ENCODE peak calls at places on chromosomes 4 and X, in six cellular contexts. One of them, this sample, is unnamed.
A peak's percentile ranks its signal among the peaks of the same experiment; 100 is the strongest.

GRCh38 chr4:184644553-184645307 is 4.5 kb downstream of the CASP3 start:
- DNase-seq in OCI-LY7: no peak
- DNase-seq in left ventricle myocardium inferior: no peak
- DNase-seq in GM12865: no peak
- DNase-seq in left lung: no peak
- DNase-seq in fibroblast of pulmonary artery: peak; percentile 17
- DNase-seq in this sample: no peak

GRCh38 chrX:10900585-10901289 is 210.4 kb upstream of the HCCS start:
- DNase-seq in OCI-LY7: no peak
- DNase-seq in left ventricle myocardium inferior: no peak
- DNase-seq in GM12865: no peak
- DNase-seq in left lung: no peak
- DNase-seq in fibroblast of pulmonary artery: peak; percentile 64
- DNase-seq in this sample: no peak

GRCh38 chr4:144709159-144709558 is 63.2 kb downstream of the HHIP start:
- DNase-seq in OCI-LY7: no peak
- DNase-seq in left ventricle myocardium inferior: no peak
- DNase-seq in GM12865: no peak
- DNase-seq in left lung: no peak
- DNase-seq in fibroblast of pulmonary artery: peak; percentile 69
- DNase-seq in this sample: no peak

GRCh38 chrX:2712890-2713860 is 22.1 kb downstream of the CD99 start:
- DNase-seq in OCI-LY7: peak; percentile 80
- DNase-seq in left ventricle myocardium inferior: no peak
- DNase-seq in GM12865: no peak
- DNase-seq in left lung: no peak
- DNase-seq in fibroblast of pulmonary artery: no peak
- DNase-seq in this sample: no peak

GRCh38 chrX:49956313-49956712 is 33.9 kb downstream of the CLCN5 start:
- DNase-seq in OCI-LY7: no peak
- DNase-seq in left ventricle myocardium inferior: no peak
- DNase-seq in GM12865: no peak
- DNase-seq in left lung: no peak
- DNase-seq in fibroblast of pulmonary artery: no peak
- DNase-seq in this sample: no peak

GRCh38 chr4:157172011-157172410 is 48.5 kb upstream of the GRIA2 start:
- DNase-seq in OCI-LY7: no peak
- DNase-seq in left ventricle myocardium inferior: no peak
- DNase-seq in GM12865: no peak
- DNase-seq in left lung: no peak
- DNase-seq in fibroblast of pulmonary artery: peak; percentile 26
- DNase-seq in this sample: no peak

GRCh38 chr4:103996637-103997036 is 276.9 kb upstream of the TACR3 start:
- DNase-seq in OCI-LY7: no peak
- DNase-seq in left ventricle myocardium inferior: no peak
- DNase-seq in GM12865: peak; percentile 32
- DNase-seq in left lung: peak; percentile 40
- DNase-seq in fibroblast of pulmonary artery: peak; percentile 72
- DNase-seq in this sample: no peak

GRCh38 chr4:26176621-26177121 is 144.1 kb upstream of the RBPJ start:
- DNase-seq in OCI-LY7: no peak
- DNase-seq in left ventricle myocardium inferior: no peak
- DNase-seq in GM12865: no peak
- DNase-seq in left lung: peak; percentile 32
- DNase-seq in fibroblast of pulmonary artery: peak; percentile 56
- DNase-seq in this sample: no peak

GRCh38 chrX:12701625-12702024 is 89.6 kb upstream of the PRPS2 start:
- DNase-seq in OCI-LY7: peak; percentile 64
- DNase-seq in left ventricle myocardium inferior: peak; percentile 19
- DNase-seq in GM12865: peak; percentile 71
- DNase-seq in left lung: peak; percentile 43
- DNase-seq in fibroblast of pulmonary artery: peak; percentile 82
- DNase-seq in this sample: no peak

GRCh38 chr4:164536829-164537228 is 217.1 kb upstream of the SMIM31 start:
- DNase-seq in OCI-LY7: no peak
- DNase-seq in left ventricle myocardium inferior: no peak
- DNase-seq in GM12865: no peak
- DNase-seq in left lung: no peak
- DNase-seq in fibroblast of pulmonary artery: peak; percentile 10
- DNase-seq in this sample: no peak

GRCh38 chrX:130171446-130172126 is at the start of gene RAB33A:
- DNase-seq in OCI-LY7: no peak
- DNase-seq in left ventricle myocardium inferior: peak; percentile 18
- DNase-seq in GM12865: peak; percentile 64
- DNase-seq in left lung: no peak
- DNase-seq in fibroblast of pulmonary artery: peak; percentile 11
- DNase-seq in this sample: peak; percentile 84

GRCh38 chrX:18490816-18491215 is 65.4 kb downstream of the CDKL5 start:
- DNase-seq in OCI-LY7: no peak
- DNase-seq in left ventricle myocardium inferior: no peak
- DNase-seq in GM12865: no peak
- DNase-seq in left lung: no peak
- DNase-seq in fibroblast of pulmonary artery: peak; percentile 26
- DNase-seq in this sample: no peak

GRCh38 chr4:184387351-184387750 is 87.0 kb downstream of the IRF2 start:
- DNase-seq in OCI-LY7: peak; percentile 86
- DNase-seq in left ventricle myocardium inferior: no peak
- DNase-seq in GM12865: peak; percentile 70
- DNase-seq in left lung: no peak
- DNase-seq in fibroblast of pulmonary artery: no peak
- DNase-seq in this sample: no peak

GRCh38 chr4:94455081-94455480 is 3.3 kb downstream of the PDLIM5 start:
- DNase-seq in OCI-LY7: no peak
- DNase-seq in left ventricle myocardium inferior: peak; percentile 58
- DNase-seq in GM12865: no peak
- DNase-seq in left lung: peak; percentile 50
- DNase-seq in fibroblast of pulmonary artery: peak; percentile 88
- DNase-seq in this sample: no peak

GRCh38 chr4:54539500-54540029 is 118.2 kb upstream of the KIT start:
- DNase-seq in OCI-LY7: no peak
- DNase-seq in left ventricle myocardium inferior: peak; percentile 59
- DNase-seq in GM12865: no peak
- DNase-seq in left lung: peak; percentile 39
- DNase-seq in fibroblast of pulmonary artery: peak; percentile 36
- DNase-seq in this sample: no peak

GRCh38 chr4:189206953-189207352 is 733.7 kb upstream of the FRG1 start:
- DNase-seq in OCI-LY7: no peak
- DNase-seq in left ventricle myocardium inferior: no peak
- DNase-seq in GM12865: no peak
- DNase-seq in left lung: no peak
- DNase-seq in fibroblast of pulmonary artery: no peak
- DNase-seq in this sample: no peak

GRCh38 chr4:123667496-123667895 is 270.9 kb downstream of the SPRY1 start:
- DNase-seq in OCI-LY7: no peak
- DNase-seq in left ventricle myocardium inferior: no peak
- DNase-seq in GM12865: no peak
- DNase-seq in left lung: no peak
- DNase-seq in fibroblast of pulmonary artery: peak; percentile 27
- DNase-seq in this sample: no peak

GRCh38 chr4:94758141-94758699 is 465 bp downstream of the BMPR1B start:
- DNase-seq in OCI-LY7: no peak
- DNase-seq in left ventricle myocardium inferior: no peak
- DNase-seq in GM12865: no peak
- DNase-seq in left lung: no peak
- DNase-seq in fibroblast of pulmonary artery: no peak
- DNase-seq in this sample: peak; percentile 86

GRCh38 chr4:106172846-106173245 is 143.2 kb downstream of the TBCK start:
- DNase-seq in OCI-LY7: no peak
- DNase-seq in left ventricle myocardium inferior: no peak
- DNase-seq in GM12865: no peak
- DNase-seq in left lung: no peak
- DNase-seq in fibroblast of pulmonary artery: no peak
- DNase-seq in this sample: no peak

GRCh38 chr4:138269175-138269574 is 27.0 kb upstream of the SLC7A11 start:
- DNase-seq in OCI-LY7: no peak
- DNase-seq in left ventricle myocardium inferior: no peak
- DNase-seq in GM12865: no peak
- DNase-seq in left lung: no peak
- DNase-seq in fibroblast of pulmonary artery: no peak
- DNase-seq in this sample: no peak

GRCh38 chrX:4572652-4573051 is 859.2 kb upstream of the PRKX start:
- DNase-seq in OCI-LY7: no peak
- DNase-seq in left ventricle myocardium inferior: no peak
- DNase-seq in GM12865: no peak
- DNase-seq in left lung: no peak
- DNase-seq in fibroblast of pulmonary artery: no peak
- DNase-seq in this sample: no peak

GRCh38 chr4:169100656-169101055 is 90.6 kb upstream of the CBR4 start:
- DNase-seq in OCI-LY7: no peak
- DNase-seq in left ventricle myocardium inferior: no peak
- DNase-seq in GM12865: no peak
- DNase-seq in left lung: no peak
- DNase-seq in fibroblast of pulmonary artery: no peak
- DNase-seq in this sample: no peak

GRCh38 chrX:14398725-14399124 is 130.6 kb upstream of the GLRA2 start:
- DNase-seq in OCI-LY7: no peak
- DNase-seq in left ventricle myocardium inferior: no peak
- DNase-seq in GM12865: no peak
- DNase-seq in left lung: no peak
- DNase-seq in fibroblast of pulmonary artery: no peak
- DNase-seq in this sample: no peak

GRCh38 chr4:79923290-79923689 is 149.7 kb downstream of the ANTXR2 start:
- DNase-seq in OCI-LY7: no peak
- DNase-seq in left ventricle myocardium inferior: no peak
- DNase-seq in GM12865: no peak
- DNase-seq in left lung: no peak
- DNase-seq in fibroblast of pulmonary artery: no peak
- DNase-seq in this sample: no peak

GRCh38 chr4:71184195-71184781 is 154.5 kb upstream of the SLC4A4 start:
- DNase-seq in OCI-LY7: peak; percentile 68
- DNase-seq in left ventricle myocardium inferior: no peak
- DNase-seq in GM12865: peak; percentile 65
- DNase-seq in left lung: peak; percentile 37
- DNase-seq in fibroblast of pulmonary artery: peak; percentile 68
- DNase-seq in this sample: no peak

GRCh38 chrX:12770440-12770839 is 20.8 kb upstream of the PRPS2 start:
- DNase-seq in OCI-LY7: peak; percentile 34
- DNase-seq in left ventricle myocardium inferior: no peak
- DNase-seq in GM12865: peak; percentile 24
- DNase-seq in left lung: no peak
- DNase-seq in fibroblast of pulmonary artery: peak; percentile 50
- DNase-seq in this sample: no peak

GRCh38 chrX:38664285-38664684 is 102.9 kb downstream of the TSPAN7 start:
- DNase-seq in OCI-LY7: peak; percentile 13
- DNase-seq in left ventricle myocardium inferior: no peak
- DNase-seq in GM12865: peak; percentile 32
- DNase-seq in left lung: no peak
- DNase-seq in fibroblast of pulmonary artery: peak; percentile 52
- DNase-seq in this sample: no peak

GRCh38 chrX:54786972-54787371 is 11.1 kb downstream of the ITIH6 start:
- DNase-seq in OCI-LY7: peak; percentile 33
- DNase-seq in left ventricle myocardium inferior: no peak
- DNase-seq in GM12865: peak; percentile 36
- DNase-seq in left lung: no peak
- DNase-seq in fibroblast of pulmonary artery: no peak
- DNase-seq in this sample: no peak

GRCh38 chr4:156972370-156972980 is 876 bp upstream of the PDGFC start:
- DNase-seq in OCI-LY7: no peak
- DNase-seq in left ventricle myocardium inferior: no peak
- DNase-seq in GM12865: no peak
- DNase-seq in left lung: no peak
- DNase-seq in fibroblast of pulmonary artery: no peak
- DNase-seq in this sample: no peak

GRCh38 chr4:98199247-98199646 is 56.0 kb upstream of the STPG2 start:
- DNase-seq in OCI-LY7: no peak
- DNase-seq in left ventricle myocardium inferior: peak; percentile 17
- DNase-seq in GM12865: peak; percentile 2
- DNase-seq in left lung: no peak
- DNase-seq in fibroblast of pulmonary artery: no peak
- DNase-seq in this sample: no peak

GRCh38 chrX:35374116-35374515 is 424.0 kb upstream of the MAGEB16 start:
- DNase-seq in OCI-LY7: no peak
- DNase-seq in left ventricle myocardium inferior: no peak
- DNase-seq in GM12865: no peak
- DNase-seq in left lung: no peak
- DNase-seq in fibroblast of pulmonary artery: no peak
- DNase-seq in this sample: no peak

GRCh38 chr4:55111601-55112000 is 13.8 kb downstream of the KDR start:
- DNase-seq in OCI-LY7: no peak
- DNase-seq in left ventricle myocardium inferior: no peak
- DNase-seq in GM12865: no peak
- DNase-seq in left lung: no peak
- DNase-seq in fibroblast of pulmonary artery: no peak
- DNase-seq in this sample: no peak

GRCh38 chr4:81472249-81473085 is 760 bp upstream of the RASGEF1B start:
- DNase-seq in OCI-LY7: peak; percentile 90
- DNase-seq in left ventricle myocardium inferior: peak; percentile 30
- DNase-seq in GM12865: peak; percentile 58
- DNase-seq in left lung: no peak
- DNase-seq in fibroblast of pulmonary artery: peak; percentile 58
- DNase-seq in this sample: no peak
- TF ChIP-seq CTCF in OCI-LY7: peak; percentile 82
- TF ChIP-seq CTCF in left ventricle myocardium inferior: peak; percentile 31
- TF ChIP-seq CTCF in GM12865: peak; percentile 20
- TF ChIP-seq CTCF in left lung: no peak
- TF ChIP-seq CTCF in fibroblast of pulmonary artery: peak; percentile 41
- TF ChIP-seq CTCF in this sample: peak; percentile 39

DNA sequence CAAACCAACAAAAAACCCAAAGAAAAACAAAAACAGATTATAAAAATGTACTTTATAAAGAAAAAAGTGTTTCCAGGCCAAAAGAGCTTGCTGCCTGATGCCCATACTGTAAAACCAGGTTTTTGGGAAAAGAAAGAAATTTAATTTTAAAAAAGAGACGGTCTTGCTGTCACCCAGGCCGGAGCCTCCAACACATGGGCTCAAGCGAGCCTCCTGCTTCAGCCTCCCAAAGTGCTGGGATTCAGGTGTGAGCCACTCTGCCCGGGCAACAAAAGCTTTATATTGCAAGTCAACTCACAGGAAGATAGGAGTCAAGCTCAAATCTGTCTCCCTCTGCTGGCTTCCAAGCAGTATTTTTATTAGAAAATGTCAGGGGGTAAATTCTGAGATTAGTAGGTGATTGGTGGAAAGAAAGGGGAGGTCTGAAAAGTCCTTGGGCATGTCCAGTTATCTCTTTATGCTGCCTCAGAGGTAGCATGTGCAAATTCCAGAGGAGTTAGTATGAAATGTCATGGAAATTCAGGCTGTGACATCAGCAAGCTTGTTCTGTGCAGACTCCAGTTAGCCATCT is 39.4 kb downstream of the MGST2 start:
- DNase-seq in OCI-LY7: peak; percentile 7
- DNase-seq in left ventricle myocardium inferior: no peak
- DNase-seq in GM12865: no peak
- DNase-seq in left lung: no peak
- DNase-seq in fibroblast of pulmonary artery: no peak
- DNase-seq in this sample: no peak
- TF ChIP-seq CTCF in OCI-LY7: peak; percentile 61
- TF ChIP-seq CTCF in left ventricle myocardium inferior: no peak
- TF ChIP-seq CTCF in GM12865: peak; percentile 7
- TF ChIP-seq CTCF in left lung: no peak
- TF ChIP-seq CTCF in fibroblast of pulmonary artery: peak; percentile 31
- TF ChIP-seq CTCF in this sample: no peak

GRCh38 chrX:154428176-154429171 is at the start of gene ATP6AP1:
- DNase-seq in OCI-LY7: peak; percentile 92
- DNase-seq in left ventricle myocardium inferior: peak; percentile 94
- DNase-seq in GM12865: peak; percentile 96
- DNase-seq in left lung: peak; percentile 94
- DNase-seq in fibroblast of pulmonary artery: peak; percentile 95
- DNase-seq in this sample: peak; percentile 97
- TF ChIP-seq CTCF in OCI-LY7: peak; percentile 33
- TF ChIP-seq CTCF in left ventricle myocardium inferior: no peak
- TF ChIP-seq CTCF in GM12865: no peak
- TF ChIP-seq CTCF in left lung: no peak
- TF ChIP-seq CTCF in fibroblast of pulmonary artery: no peak
- TF ChIP-seq CTCF in this sample: no peak

GRCh38 chr4:125787707-125788106 is 473.0 kb downstream of the FAT4 start:
- DNase-seq in OCI-LY7: no peak
- DNase-seq in left ventricle myocardium inferior: no peak
- DNase-seq in GM12865: no peak
- DNase-seq in left lung: no peak
- DNase-seq in fibroblast of pulmonary artery: no peak
- DNase-seq in this sample: no peak
- TF ChIP-seq CTCF in OCI-LY7: no peak
- TF ChIP-seq CTCF in left ventricle myocardium inferior: no peak
- TF ChIP-seq CTCF in GM12865: no peak
- TF ChIP-seq CTCF in left lung: no peak
- TF ChIP-seq CTCF in fibroblast of pulmonary artery: no peak
- TF ChIP-seq CTCF in this sample: peak; percentile 32

This sample was measured in osteocyte.